ENCODE peak calls at places on chromosomes 4 and X, in five cellular contexts. I is posterior cingulate gyrus, M is coronary artery, K is left lung, J is MCF 10A. O is an unnamed sample.
A peak's percentile ranks its signal among the peaks of the same experiment; 100 is the strongest.

GRCh38 chr4:102517753-102518152 is 16.6 kb downstream of the NFKB1 start:
- DNase-seq in I (no peak), M (no peak), K (no peak), J (no peak), O (no peak)

GRCh38 chrX:56026816-56027215 is 205.3 kb upstream of the KLF8 start:
- DNase-seq in I (no peak), M (no peak), K (no peak), J (no peak), O (no peak)

GRCh38 chrX:40169193-40170086 is 71.7 kb upstream of the BCOR start:
- DNase-seq in I (peak; percentile 68), M (peak; percentile 70), K (peak; percentile 71), J (no peak), O (no peak)

GRCh38 chr4:1249148-1249730 is 309 bp upstream of the CTBP1 start:
- DNase-seq in I (peak; percentile 98), M (peak; percentile 83), K (peak; percentile 95), J (peak; percentile 80), O (peak; percentile 96)

GRCh38 chrX:106247162-106247561 is 79.1 kb downstream of the PWWP3B start:
- DNase-seq in I (no peak), M (no peak), K (no peak), J (peak; percentile 25), O (no peak)

GRCh38 chr4:186020793-186021407 is 48.1 kb upstream of the TLR3 start:
- DNase-seq in I (no peak), M (no peak), K (no peak), J (no peak), O (no peak)

GRCh38 chr4:138407329-138407728 is 165.2 kb upstream of the SLC7A11 start:
- DNase-seq in I (no peak), M (no peak), K (no peak), J (no peak), O (no peak)

GRCh38 chr4:26780524-26780923 is 80.1 kb upstream of the STIM2 start:
- DNase-seq in I (no peak), M (no peak), K (no peak), J (peak; percentile 94), O (no peak)

GRCh38 chr4:97013309-97014106 is 1129.8 kb downstream of the STPG2 start:
- DNase-seq in I (no peak), M (no peak), K (no peak), J (no peak), O (no peak)

GRCh38 chr4:156422576-156422975 is 468.9 kb upstream of the CTSO start:
- DNase-seq in I (no peak), M (no peak), K (no peak), J (no peak), O (peak; percentile 8)

GRCh38 chr4:79852305-79852730 is 220.7 kb downstream of the ANTXR2 start:
- DNase-seq in I (no peak), M (no peak), K (no peak), J (peak; percentile 50), O (peak; percentile 13)

GRCh38 chr4:183876268-183876934 is 28.7 kb upstream of the STOX2 start:
- DNase-seq in I (peak; percentile 89), M (peak; percentile 94), K (peak; percentile 84), J (peak; percentile 84), O (peak; percentile 32)

GRCh38 chrX:40651620-40652223 is 4.4 kb upstream of the CXorf38 start:
- DNase-seq in I (peak; percentile 89), M (no peak), K (no peak), J (peak; percentile 79), O (peak; percentile 16)

GRCh38 chr4:152223600-152223999 is 312.3 kb downstream of the FBXW7 start:
- DNase-seq in I (no peak), M (no peak), K (no peak), J (no peak), O (no peak)

GRCh38 chr4:113471141-113471860 is 290.2 kb downstream of the CAMK2D start:
- DNase-seq in I (no peak), M (no peak), K (no peak), J (no peak), O (peak; percentile 19)

GRCh38 chrX:109774706-109775105 is 41.6 kb upstream of the ACSL4 start:
- DNase-seq in I (no peak), M (no peak), K (no peak), J (peak; percentile 81), O (peak; percentile 70)

GRCh38 chr4:105963461-105964400 is 68.5 kb downstream of the NPNT start:
- DNase-seq in I (no peak), M (no peak), K (no peak), J (peak; percentile 23), O (no peak)

GRCh38 chr4:140659935-140660710 is 91.4 kb upstream of the UCP1 start:
- DNase-seq in I (no peak), M (no peak), K (no peak), J (no peak), O (no peak)

GRCh38 chrX:105564536-105564935 is 257.8 kb upstream of the NRK start:
- DNase-seq in I (no peak), M (no peak), K (no peak), J (peak; percentile 66), O (no peak)